ENCODE peak calls at places on chromosome 7, in eight cellular contexts. One of them, this sample, is unnamed.

GRCh38 chr7:134470864-134471263 is 12.0 kb upstream of the AKR1B1 start:
- DNase-seq in tibial nerve: no peak
- DNase-seq in A549: peak; percentile 70
- DNase-seq in stomach: no peak
- DNase-seq in esophagus muscularis mucosa: no peak
- DNase-seq in SK-N-SH: no peak
- DNase-seq in suprapubic skin: no peak
- DNase-seq in ovary: no peak
- DNase-seq in this sample: no peak

GRCh38 chr7:143038635-143039034 is 11.7 kb upstream of the OR9A2 start:
- DNase-seq in tibial nerve: no peak
- DNase-seq in A549: no peak
- DNase-seq in stomach: no peak
- DNase-seq in esophagus muscularis mucosa: no peak
- DNase-seq in SK-N-SH: no peak
- DNase-seq in suprapubic skin: no peak
- DNase-seq in ovary: no peak
- DNase-seq in this sample: no peak

GRCh38 chr7:134246761-134247160 is 70.0 kb downstream of the SLC35B4 start:
- DNase-seq in tibial nerve: no peak
- DNase-seq in A549: no peak
- DNase-seq in stomach: no peak
- DNase-seq in esophagus muscularis mucosa: no peak
- DNase-seq in SK-N-SH: no peak
- DNase-seq in suprapubic skin: no peak
- DNase-seq in ovary: no peak
- DNase-seq in this sample: no peak

GRCh38 chr7:47210283-47210854 is 371.5 kb downstream of the TNS3 start:
- DNase-seq in tibial nerve: no peak
- DNase-seq in A549: no peak
- DNase-seq in stomach: no peak
- DNase-seq in esophagus muscularis mucosa: no peak
- DNase-seq in SK-N-SH: no peak
- DNase-seq in suprapubic skin: no peak
- DNase-seq in ovary: no peak
- DNase-seq in this sample: no peak

GRCh38 chr7:70681847-70682350 is 450.0 kb upstream of the GALNT17 start:
- DNase-seq in tibial nerve: no peak
- DNase-seq in A549: no peak
- DNase-seq in stomach: no peak
- DNase-seq in esophagus muscularis mucosa: no peak
- DNase-seq in SK-N-SH: no peak
- DNase-seq in suprapubic skin: no peak
- DNase-seq in ovary: no peak
- DNase-seq in this sample: no peak

GRCh38 chr7:452230-452751 is 67.4 kb downstream of the PDGFA start:
- DNase-seq in tibial nerve: no peak
- DNase-seq in A549: no peak
- DNase-seq in stomach: no peak
- DNase-seq in esophagus muscularis mucosa: no peak
- DNase-seq in SK-N-SH: no peak
- DNase-seq in suprapubic skin: no peak
- DNase-seq in ovary: no peak
- DNase-seq in this sample: no peak

GRCh38 chr7:41579961-41580935 is 122.6 kb downstream of the INHBA start:
- DNase-seq in tibial nerve: no peak
- DNase-seq in A549: peak; percentile 38
- DNase-seq in stomach: no peak
- DNase-seq in esophagus muscularis mucosa: no peak
- DNase-seq in SK-N-SH: no peak
- DNase-seq in suprapubic skin: no peak
- DNase-seq in ovary: no peak
- DNase-seq in this sample: no peak

GRCh38 chr7:22713463-22713862 is 13.5 kb upstream of the IL6 start:
- DNase-seq in tibial nerve: no peak
- DNase-seq in A549: no peak
- DNase-seq in stomach: no peak
- DNase-seq in esophagus muscularis mucosa: no peak
- DNase-seq in SK-N-SH: no peak
- DNase-seq in suprapubic skin: no peak
- DNase-seq in ovary: no peak
- DNase-seq in this sample: no peak

GRCh38 chr7:137337902-137338301 is 5.6 kb downstream of the PTN start:
- DNase-seq in tibial nerve: no peak
- DNase-seq in A549: no peak
- DNase-seq in stomach: no peak
- DNase-seq in esophagus muscularis mucosa: no peak
- DNase-seq in SK-N-SH: no peak
- DNase-seq in suprapubic skin: no peak
- DNase-seq in ovary: no peak
- DNase-seq in this sample: no peak

GRCh38 chr7:139916717-139917395 is 87.8 kb downstream of the TBXAS1 start:
- DNase-seq in tibial nerve: no peak
- DNase-seq in A549: no peak
- DNase-seq in stomach: no peak
- DNase-seq in esophagus muscularis mucosa: no peak
- DNase-seq in SK-N-SH: no peak
- DNase-seq in suprapubic skin: no peak
- DNase-seq in ovary: no peak
- DNase-seq in this sample: no peak
- H3K4me1 ChIP-seq in tibial nerve: no peaks in the 10 kb centered on the region
- H3K4me1 ChIP-seq in A549: peaks cover 41% of the 10 kb centered on the region
- H3K4me1 ChIP-seq in stomach: peaks cover 39% of the 10 kb centered on the region
- H3K4me1 ChIP-seq in esophagus muscularis mucosa: peaks cover 22% of the 10 kb centered on the region
- H3K4me1 ChIP-seq in SK-N-SH: peaks cover 3% of the 10 kb centered on the region
- H3K4me1 ChIP-seq in suprapubic skin: peaks cover 29% of the 10 kb centered on the region
- H3K4me1 ChIP-seq in ovary: peaks cover 2% of the 10 kb centered on the region
- H3K4me1 ChIP-seq in this sample: peaks cover 11% of the 10 kb centered on the region

GRCh38 chr7:27172388-27172774 is 1.7 kb downstream of the HOXA10 start:
- DNase-seq in tibial nerve: no peak
- DNase-seq in A549: no peak
- DNase-seq in stomach: no peak
- DNase-seq in esophagus muscularis mucosa: no peak
- DNase-seq in SK-N-SH: no peak
- DNase-seq in suprapubic skin: peak; percentile 74
- DNase-seq in ovary: no peak
- DNase-seq in this sample: peak; percentile 75
- TF ChIP-seq EP300 in tibial nerve: no peak
- TF ChIP-seq EP300 in A549: no peak
- TF ChIP-seq EP300 in stomach: no peak
- TF ChIP-seq EP300 in esophagus muscularis mucosa: no peak
- TF ChIP-seq EP300 in SK-N-SH: no peak
- TF ChIP-seq EP300 in suprapubic skin: no peak
- TF ChIP-seq EP300 in ovary: no peak
- TF ChIP-seq EP300 in this sample: no peak

GRCh38 chr7:100072462-100072861 is 9.1 kb downstream of the ZNF3 start:
- DNase-seq in tibial nerve: no peak
- DNase-seq in A549: no peak
- DNase-seq in stomach: no peak
- DNase-seq in esophagus muscularis mucosa: no peak
- DNase-seq in SK-N-SH: no peak
- DNase-seq in suprapubic skin: no peak
- DNase-seq in ovary: no peak
- DNase-seq in this sample: peak; percentile 30

GRCh38 chr7:100065452-100066186 is 15.9 kb downstream of the ZNF3 start:
- DNase-seq in tibial nerve: peak; percentile 46
- DNase-seq in A549: no peak
- DNase-seq in stomach: no peak
- DNase-seq in esophagus muscularis mucosa: no peak
- DNase-seq in SK-N-SH: peak; percentile 65
- DNase-seq in suprapubic skin: no peak
- DNase-seq in ovary: peak; percentile 43
- DNase-seq in this sample: peak; percentile 75

GRCh38 chr7:100066953-100067352 is 14.6 kb downstream of the ZNF3 start:
- DNase-seq in tibial nerve: no peak
- DNase-seq in A549: no peak
- DNase-seq in stomach: no peak
- DNase-seq in esophagus muscularis mucosa: no peak
- DNase-seq in SK-N-SH: no peak
- DNase-seq in suprapubic skin: no peak
- DNase-seq in ovary: no peak
- DNase-seq in this sample: peak; percentile 36

GRCh38 chr7:100071018-100071723 is 10.4 kb downstream of the ZNF3 start:
- DNase-seq in tibial nerve: no peak
- DNase-seq in A549: peak; percentile 51
- DNase-seq in stomach: no peak
- DNase-seq in esophagus muscularis mucosa: no peak
- DNase-seq in SK-N-SH: no peak
- DNase-seq in suprapubic skin: no peak
- DNase-seq in ovary: no peak
- DNase-seq in this sample: no peak

GRCh38 chr7:100069991-100070390 is 11.5 kb downstream of the ZNF3 start:
- DNase-seq in tibial nerve: no peak
- DNase-seq in A549: no peak
- DNase-seq in stomach: no peak
- DNase-seq in esophagus muscularis mucosa: no peak
- DNase-seq in SK-N-SH: no peak
- DNase-seq in suprapubic skin: no peak
- DNase-seq in ovary: no peak
- DNase-seq in this sample: peak; percentile 27
- H3K27ac ChIP-seq in tibial nerve: no peak overlapping the region
- H3K27ac ChIP-seq in A549: no peak overlapping the region
- H3K27ac ChIP-seq in stomach: no peak overlapping the region
- H3K27ac ChIP-seq in esophagus muscularis mucosa: no peak overlapping the region
- H3K27ac ChIP-seq in SK-N-SH: no peak overlapping the region
- H3K27ac ChIP-seq in suprapubic skin: no peak overlapping the region
- H3K27ac ChIP-seq in ovary: no peak overlapping the region
- H3K27ac ChIP-seq in this sample: no peak overlapping the region

GRCh38 chr7:82434275-82435022 is 9.1 kb downstream of the CACNA2D1 start:
- DNase-seq in tibial nerve: no peak
- DNase-seq in A549: no peak
- DNase-seq in stomach: no peak
- DNase-seq in esophagus muscularis mucosa: no peak
- DNase-seq in SK-N-SH: no peak
- DNase-seq in suprapubic skin: no peak
- DNase-seq in ovary: no peak
- DNase-seq in this sample: no peak
- H3K4me1 ChIP-seq in tibial nerve: no peaks in the 10 kb centered on the region
- H3K4me1 ChIP-seq in A549: peaks cover 24% of the 10 kb centered on the region
- H3K4me1 ChIP-seq in stomach: no peaks in the 10 kb centered on the region
- H3K4me1 ChIP-seq in esophagus muscularis mucosa: peaks cover 8% of the 10 kb centered on the region
- H3K4me1 ChIP-seq in SK-N-SH: peaks cover 24% of the 10 kb centered on the region
- H3K4me1 ChIP-seq in suprapubic skin: no peaks in the 10 kb centered on the region
- H3K4me1 ChIP-seq in ovary: no peaks in the 10 kb centered on the region
- H3K4me1 ChIP-seq in this sample: no peaks in the 10 kb centered on the region

DNA sequence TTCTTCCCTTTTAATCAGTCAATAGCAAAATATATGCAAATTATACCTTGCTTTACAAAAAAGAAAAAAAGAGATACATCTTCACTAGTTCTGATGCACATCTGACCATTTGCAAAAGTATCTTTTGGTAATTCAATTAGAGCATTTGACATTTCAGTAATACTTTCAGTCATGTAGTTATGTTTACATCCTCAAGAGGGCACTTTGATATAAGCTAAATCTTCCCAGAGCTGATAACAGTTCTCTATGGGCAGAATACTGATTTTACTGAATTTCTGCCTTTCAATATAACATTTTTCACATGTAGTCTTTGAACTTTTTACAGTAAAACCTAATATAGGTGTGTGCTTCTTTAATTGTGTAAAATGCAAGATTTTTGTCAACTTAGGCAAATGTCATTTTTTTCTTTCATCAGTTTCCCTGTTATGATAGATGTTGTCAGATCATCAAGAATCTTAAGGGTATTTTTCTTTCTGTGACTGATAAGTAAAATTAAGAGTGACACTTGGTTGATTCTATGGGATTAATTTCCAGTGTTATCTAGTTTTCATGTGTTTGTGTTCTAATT is 703.5 kb upstream of the SEMA3D start:
- DNase-seq in tibial nerve: no peak
- DNase-seq in A549: peak; percentile 34
- DNase-seq in stomach: no peak
- DNase-seq in esophagus muscularis mucosa: no peak
- DNase-seq in SK-N-SH: peak; percentile 48
- DNase-seq in suprapubic skin: no peak
- DNase-seq in ovary: no peak
- DNase-seq in this sample: no peak
- TF ChIP-seq EP300 in tibial nerve: no peak
- TF ChIP-seq EP300 in A549: no peak
- TF ChIP-seq EP300 in stomach: no peak
- TF ChIP-seq EP300 in esophagus muscularis mucosa: no peak
- TF ChIP-seq EP300 in SK-N-SH: no peak
- TF ChIP-seq EP300 in suprapubic skin: no peak
- TF ChIP-seq EP300 in ovary: no peak
- TF ChIP-seq EP300 in this sample: no peak

GRCh38 chr7:92782236-92782635 is 54.1 kb downstream of the CDK6 start:
- DNase-seq in tibial nerve: no peak
- DNase-seq in A549: no peak
- DNase-seq in stomach: no peak
- DNase-seq in esophagus muscularis mucosa: no peak
- DNase-seq in SK-N-SH: no peak
- DNase-seq in suprapubic skin: no peak
- DNase-seq in ovary: no peak
- DNase-seq in this sample: no peak

GRCh38 chr7:92784935-92785334 is 51.4 kb downstream of the CDK6 start:
- DNase-seq in tibial nerve: no peak
- DNase-seq in A549: no peak
- DNase-seq in stomach: no peak
- DNase-seq in esophagus muscularis mucosa: no peak
- DNase-seq in SK-N-SH: no peak
- DNase-seq in suprapubic skin: no peak
- DNase-seq in ovary: no peak
- DNase-seq in this sample: no peak

GRCh38 chr7:92781117-92781720 is 55.2 kb downstream of the CDK6 start:
- DNase-seq in tibial nerve: no peak
- DNase-seq in A549: peak; percentile 45
- DNase-seq in stomach: no peak
- DNase-seq in esophagus muscularis mucosa: no peak
- DNase-seq in SK-N-SH: peak; percentile 54
- DNase-seq in suprapubic skin: no peak
- DNase-seq in ovary: peak; percentile 25
- DNase-seq in this sample: no peak

GRCh38 chr7:92782855-92783254 is 53.5 kb downstream of the CDK6 start:
- DNase-seq in tibial nerve: no peak
- DNase-seq in A549: no peak
- DNase-seq in stomach: no peak
- DNase-seq in esophagus muscularis mucosa: no peak
- DNase-seq in SK-N-SH: no peak
- DNase-seq in suprapubic skin: no peak
- DNase-seq in ovary: no peak
- DNase-seq in this sample: no peak

DNA sequence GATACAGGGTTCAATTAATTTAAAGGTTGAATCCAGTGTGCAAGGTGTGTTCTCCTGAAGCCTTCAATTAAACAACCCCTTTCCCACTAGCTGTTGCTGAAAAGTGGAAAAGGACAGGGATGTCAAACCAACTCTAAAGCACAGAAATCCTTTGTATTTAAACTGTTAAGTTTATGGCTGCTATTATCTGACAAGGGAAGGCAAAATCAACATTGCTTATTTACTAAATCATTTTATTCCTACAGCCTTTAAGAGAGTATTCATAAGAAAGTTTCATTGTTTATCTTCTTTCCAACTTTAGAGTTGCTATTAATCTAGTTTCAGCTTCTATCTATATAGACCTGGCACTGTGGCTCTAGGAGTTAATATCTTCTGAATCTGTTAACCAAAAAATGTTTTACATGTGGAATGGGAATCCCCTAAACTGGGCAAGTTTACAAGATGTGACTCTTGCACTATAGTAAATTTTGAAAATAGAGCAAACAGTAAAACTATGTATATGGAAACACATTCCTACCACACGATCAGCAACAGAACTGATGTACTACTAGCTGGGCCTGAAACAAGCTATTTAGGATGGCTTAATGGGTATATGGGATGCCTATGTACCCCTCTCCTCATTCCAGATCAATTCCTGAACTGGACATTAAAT is 53.0 kb downstream of the CDK6 start:
- DNase-seq in tibial nerve: no peak
- DNase-seq in A549: no peak
- DNase-seq in stomach: no peak
- DNase-seq in esophagus muscularis mucosa: no peak
- DNase-seq in SK-N-SH: no peak
- DNase-seq in suprapubic skin: no peak
- DNase-seq in ovary: no peak
- DNase-seq in this sample: no peak
- H3K27ac ChIP-seq in tibial nerve: no peak overlapping the region
- H3K27ac ChIP-seq in A549: peak overlapping the region; percentile 62
- H3K27ac ChIP-seq in stomach: no peak overlapping the region
- H3K27ac ChIP-seq in esophagus muscularis mucosa: peak overlapping the region; percentile 79
- H3K27ac ChIP-seq in SK-N-SH: peak overlapping the region; percentile 40
- H3K27ac ChIP-seq in suprapubic skin: no peak overlapping the region
- H3K27ac ChIP-seq in ovary: no peak overlapping the region
- H3K27ac ChIP-seq in this sample: no peak overlapping the region